ENCODE peak calls at places on chromosome 11, in eight cellular contexts. One of them, this sample, is unnamed.

GRCh38 chr11:19419813-19420212 is 179.1 kb upstream of the E2F8 start:
- DNase-seq in CD8-positive, alpha-beta memory T cell: no peak
- DNase-seq in HS-27A: no peak
- DNase-seq in ELF-1: no peak
- DNase-seq in DND-41: no peak
- DNase-seq in NCI-H187: no peak
- DNase-seq in activated CD4-positive, alpha-beta T cell treated with anti-CD3 and anti-CD28 coated beads for 36 hours: no peak
- DNase-seq in A549: peak; percentile 75
- DNase-seq in this sample: no peak

GRCh38 chr11:134030853-134031252 is 38.0 kb upstream of the JAM3 start:
- DNase-seq in NCI-H187: no peak
- DNase-seq in DND-41: no peak
- DNase-seq in CD8-positive, alpha-beta memory T cell: no peak
- DNase-seq in A549: no peak
- DNase-seq in activated CD4-positive, alpha-beta T cell treated with anti-CD3 and anti-CD28 coated beads for 36 hours: no peak
- DNase-seq in HS-27A: no peak
- DNase-seq in ELF-1: no peak
- DNase-seq in this sample: no peak

GRCh38 chr11:75375626-75376025 is 23.7 kb upstream of the RPS3 start:
- DNase-seq in NCI-H187: no peak
- DNase-seq in HS-27A: no peak
- DNase-seq in DND-41: no peak
- DNase-seq in CD8-positive, alpha-beta memory T cell: no peak
- DNase-seq in activated CD4-positive, alpha-beta T cell treated with anti-CD3 and anti-CD28 coated beads for 36 hours: no peak
- DNase-seq in A549: no peak
- DNase-seq in ELF-1: no peak
- DNase-seq in this sample: no peak

GRCh38 chr11:73945396-73945795 is 5.4 kb upstream of the DNAJB13 start:
- DNase-seq in A549: no peak
- DNase-seq in DND-41: no peak
- DNase-seq in CD8-positive, alpha-beta memory T cell: no peak
- DNase-seq in activated CD4-positive, alpha-beta T cell treated with anti-CD3 and anti-CD28 coated beads for 36 hours: no peak
- DNase-seq in HS-27A: no peak
- DNase-seq in ELF-1: no peak
- DNase-seq in NCI-H187: no peak
- DNase-seq in this sample: no peak

GRCh38 chr11:7546324-7546791 is 32.6 kb downstream of the PPFIBP2 start:
- DNase-seq in CD8-positive, alpha-beta memory T cell: no peak
- DNase-seq in HS-27A: no peak
- DNase-seq in activated CD4-positive, alpha-beta T cell treated with anti-CD3 and anti-CD28 coated beads for 36 hours: no peak
- DNase-seq in NCI-H187: no peak
- DNase-seq in A549: no peak
- DNase-seq in ELF-1: no peak
- DNase-seq in DND-41: no peak
- DNase-seq in this sample: no peak

GRCh38 chr11:12755510-12755909 is 81.3 kb downstream of the TEAD1 start:
- DNase-seq in DND-41: no peak
- DNase-seq in HS-27A: no peak
- DNase-seq in CD8-positive, alpha-beta memory T cell: no peak
- DNase-seq in NCI-H187: no peak
- DNase-seq in ELF-1: no peak
- DNase-seq in A549: no peak
- DNase-seq in activated CD4-positive, alpha-beta T cell treated with anti-CD3 and anti-CD28 coated beads for 36 hours: no peak
- DNase-seq in this sample: no peak

GRCh38 chr11:83566948-83567347 is 280.8 kb upstream of the CCDC90B start:
- DNase-seq in CD8-positive, alpha-beta memory T cell: no peak
- DNase-seq in DND-41: no peak
- DNase-seq in ELF-1: no peak
- DNase-seq in NCI-H187: no peak
- DNase-seq in activated CD4-positive, alpha-beta T cell treated with anti-CD3 and anti-CD28 coated beads for 36 hours: no peak
- DNase-seq in HS-27A: no peak
- DNase-seq in A549: no peak
- DNase-seq in this sample: no peak

GRCh38 chr11:78688460-78688859 is 113.8 kb upstream of the NARS2 start:
- DNase-seq in ELF-1: peak; percentile 43
- DNase-seq in HS-27A: no peak
- DNase-seq in NCI-H187: no peak
- DNase-seq in A549: no peak
- DNase-seq in activated CD4-positive, alpha-beta T cell treated with anti-CD3 and anti-CD28 coated beads for 36 hours: no peak
- DNase-seq in CD8-positive, alpha-beta memory T cell: no peak
- DNase-seq in DND-41: no peak
- DNase-seq in this sample: no peak

GRCh38 chr11:125404811-125405481 is 91.1 kb downstream of the FEZ1 start:
- DNase-seq in NCI-H187: peak; percentile 7
- DNase-seq in CD8-positive, alpha-beta memory T cell: peak; percentile 54
- DNase-seq in activated CD4-positive, alpha-beta T cell treated with anti-CD3 and anti-CD28 coated beads for 36 hours: peak; percentile 83
- DNase-seq in DND-41: peak; percentile 62
- DNase-seq in HS-27A: no peak
- DNase-seq in ELF-1: peak; percentile 90
- DNase-seq in A549: peak; percentile 14
- DNase-seq in this sample: peak; percentile 68

GRCh38 chr11:12050470-12050891 is 42.1 kb upstream of the DKK3 start:
- DNase-seq in A549: no peak
- DNase-seq in HS-27A: no peak
- DNase-seq in NCI-H187: no peak
- DNase-seq in activated CD4-positive, alpha-beta T cell treated with anti-CD3 and anti-CD28 coated beads for 36 hours: no peak
- DNase-seq in ELF-1: no peak
- DNase-seq in DND-41: no peak
- DNase-seq in CD8-positive, alpha-beta memory T cell: no peak
- DNase-seq in this sample: no peak

GRCh38 chr11:32775908-32776307 is 18.6 kb downstream of the CCDC73 start:
- DNase-seq in CD8-positive, alpha-beta memory T cell: no peak
- DNase-seq in HS-27A: no peak
- DNase-seq in NCI-H187: no peak
- DNase-seq in activated CD4-positive, alpha-beta T cell treated with anti-CD3 and anti-CD28 coated beads for 36 hours: no peak
- DNase-seq in ELF-1: no peak
- DNase-seq in DND-41: no peak
- DNase-seq in A549: no peak
- DNase-seq in this sample: no peak

GRCh38 chr11:86087281-86087680 is 18.4 kb upstream of the PICALM start:
- DNase-seq in activated CD4-positive, alpha-beta T cell treated with anti-CD3 and anti-CD28 coated beads for 36 hours: no peak
- DNase-seq in DND-41: no peak
- DNase-seq in ELF-1: no peak
- DNase-seq in A549: no peak
- DNase-seq in CD8-positive, alpha-beta memory T cell: no peak
- DNase-seq in NCI-H187: no peak
- DNase-seq in HS-27A: no peak
- DNase-seq in this sample: no peak

GRCh38 chr11:75814369-75814685 is 683 bp upstream of the UVRAG start:
- DNase-seq in DND-41: no peak
- DNase-seq in activated CD4-positive, alpha-beta T cell treated with anti-CD3 and anti-CD28 coated beads for 36 hours: no peak
- DNase-seq in HS-27A: no peak
- DNase-seq in A549: no peak
- DNase-seq in NCI-H187: no peak
- DNase-seq in CD8-positive, alpha-beta memory T cell: no peak
- DNase-seq in ELF-1: no peak
- DNase-seq in this sample: no peak

GRCh38 chr11:2837096-2837601 is 48.4 kb downstream of the CDKN1C start:
- DNase-seq in HS-27A: no peak
- DNase-seq in ELF-1: peak; percentile 82
- DNase-seq in NCI-H187: no peak
- DNase-seq in DND-41: no peak
- DNase-seq in A549: peak; percentile 42
- DNase-seq in activated CD4-positive, alpha-beta T cell treated with anti-CD3 and anti-CD28 coated beads for 36 hours: no peak
- DNase-seq in CD8-positive, alpha-beta memory T cell: no peak
- DNase-seq in this sample: no peak

GRCh38 chr11:122189259-122189658 is 73.2 kb upstream of the BLID start:
- DNase-seq in activated CD4-positive, alpha-beta T cell treated with anti-CD3 and anti-CD28 coated beads for 36 hours: no peak
- DNase-seq in ELF-1: no peak
- DNase-seq in HS-27A: peak; percentile 90
- DNase-seq in NCI-H187: no peak
- DNase-seq in CD8-positive, alpha-beta memory T cell: no peak
- DNase-seq in A549: peak; percentile 82
- DNase-seq in DND-41: no peak
- DNase-seq in this sample: no peak

GRCh38 chr11:11841121-11841604 is 609 bp upstream of the USP47 start:
- DNase-seq in ELF-1: no peak
- DNase-seq in CD8-positive, alpha-beta memory T cell: no peak
- DNase-seq in DND-41: no peak
- DNase-seq in NCI-H187: no peak
- DNase-seq in activated CD4-positive, alpha-beta T cell treated with anti-CD3 and anti-CD28 coated beads for 36 hours: no peak
- DNase-seq in HS-27A: no peak
- DNase-seq in A549: peak; percentile 49
- DNase-seq in this sample: no peak

This sample was measured in stimulated activated CD4-positive, alpha-beta T cell treated with anti-CD3 and anti-CD28 coated beads, Interleukin-4, amount 100 ng/mL, for 24 hours.